ENCODE peak calls at places on chromosomes 6 and 20, in seven cellular contexts. One of them, this sample, is unnamed.

GRCh38 chr20:6769953-6770831 is 2.7 kb downstream of the BMP2 start:
- DNase-seq in NCI-H1092 treated with DMSO at 0.1 percent for 48 hours: no peak
- DNase-seq in naive thymus-derived CD8-positive, alpha-beta T cell: no peak
- DNase-seq in stimulated activated CD4-positive, alpha-beta T cell treated with anti-CD3 and anti-CD28 coated beads, Interleukin-4, amount 100 ng/mL, for 48 hours: no peak
- DNase-seq in GM12891: no peak
- DNase-seq in LoVo: no peak
- DNase-seq in C1 segment of cervical spinal cord: no peak
- DNase-seq in this sample: peak

GRCh38 chr20:16241911-16242310 is 331.3 kb downstream of the KIF16B start:
- DNase-seq in stimulated activated CD4-positive, alpha-beta T cell treated with anti-CD3 and anti-CD28 coated beads, Interleukin-4, amount 100 ng/mL, for 48 hours: no peak
- DNase-seq in naive thymus-derived CD8-positive, alpha-beta T cell: no peak
- DNase-seq in C1 segment of cervical spinal cord: no peak
- DNase-seq in LoVo: no peak
- DNase-seq in NCI-H1092 treated with DMSO at 0.1 percent for 48 hours: no peak
- DNase-seq in GM12891: no peak
- DNase-seq in this sample: no peak

GRCh38 chr6:16337280-16337975 is 99.0 kb downstream of the GMPR start:
- DNase-seq in LoVo: no peak
- DNase-seq in NCI-H1092 treated with DMSO at 0.1 percent for 48 hours: no peak
- DNase-seq in GM12891: no peak
- DNase-seq in naive thymus-derived CD8-positive, alpha-beta T cell: no peak
- DNase-seq in C1 segment of cervical spinal cord: no peak
- DNase-seq in stimulated activated CD4-positive, alpha-beta T cell treated with anti-CD3 and anti-CD28 coated beads, Interleukin-4, amount 100 ng/mL, for 48 hours: no peak
- DNase-seq in this sample: peak

GRCh38 chr6:39558079-39558478 is 167.1 kb downstream of the KIF6 start:
- DNase-seq in naive thymus-derived CD8-positive, alpha-beta T cell: no peak
- DNase-seq in LoVo: no peak
- DNase-seq in stimulated activated CD4-positive, alpha-beta T cell treated with anti-CD3 and anti-CD28 coated beads, Interleukin-4, amount 100 ng/mL, for 48 hours: no peak
- DNase-seq in NCI-H1092 treated with DMSO at 0.1 percent for 48 hours: no peak
- DNase-seq in GM12891: no peak
- DNase-seq in C1 segment of cervical spinal cord: no peak
- DNase-seq in this sample: no peak

GRCh38 chr6:38997128-38997761 is 51.3 kb upstream of the GLP1R start:
- DNase-seq in NCI-H1092 treated with DMSO at 0.1 percent for 48 hours: peak
- DNase-seq in C1 segment of cervical spinal cord: no peak
- DNase-seq in GM12891: peak
- DNase-seq in naive thymus-derived CD8-positive, alpha-beta T cell: peak
- DNase-seq in stimulated activated CD4-positive, alpha-beta T cell treated with anti-CD3 and anti-CD28 coated beads, Interleukin-4, amount 100 ng/mL, for 48 hours: peak
- DNase-seq in LoVo: no peak
- DNase-seq in this sample: peak

GRCh38 chr6:24154121-24154520 is 28.1 kb downstream of the NRSN1 start:
- DNase-seq in stimulated activated CD4-positive, alpha-beta T cell treated with anti-CD3 and anti-CD28 coated beads, Interleukin-4, amount 100 ng/mL, for 48 hours: no peak
- DNase-seq in GM12891: no peak
- DNase-seq in naive thymus-derived CD8-positive, alpha-beta T cell: no peak
- DNase-seq in C1 segment of cervical spinal cord: no peak
- DNase-seq in LoVo: no peak
- DNase-seq in NCI-H1092 treated with DMSO at 0.1 percent for 48 hours: no peak
- DNase-seq in this sample: no peak

GRCh38 chr20:48153523-48153922 is 368.2 kb upstream of the SULF2 start:
- DNase-seq in naive thymus-derived CD8-positive, alpha-beta T cell: no peak
- DNase-seq in GM12891: no peak
- DNase-seq in C1 segment of cervical spinal cord: no peak
- DNase-seq in LoVo: no peak
- DNase-seq in NCI-H1092 treated with DMSO at 0.1 percent for 48 hours: peak
- DNase-seq in stimulated activated CD4-positive, alpha-beta T cell treated with anti-CD3 and anti-CD28 coated beads, Interleukin-4, amount 100 ng/mL, for 48 hours: no peak
- DNase-seq in this sample: no peak

GRCh38 chr6:135128268-135128914 is 52.7 kb upstream of the MYB start:
- DNase-seq in C1 segment of cervical spinal cord: no peak
- DNase-seq in LoVo: no peak
- DNase-seq in naive thymus-derived CD8-positive, alpha-beta T cell: peak
- DNase-seq in NCI-H1092 treated with DMSO at 0.1 percent for 48 hours: no peak
- DNase-seq in stimulated activated CD4-positive, alpha-beta T cell treated with anti-CD3 and anti-CD28 coated beads, Interleukin-4, amount 100 ng/mL, for 48 hours: peak
- DNase-seq in GM12891: peak
- DNase-seq in this sample: no peak

GRCh38 chr6:107495196-107495643 is 5.3 kb downstream of the SOBP start:
- DNase-seq in NCI-H1092 treated with DMSO at 0.1 percent for 48 hours: no peak
- DNase-seq in naive thymus-derived CD8-positive, alpha-beta T cell: no peak
- DNase-seq in stimulated activated CD4-positive, alpha-beta T cell treated with anti-CD3 and anti-CD28 coated beads, Interleukin-4, amount 100 ng/mL, for 48 hours: no peak
- DNase-seq in LoVo: no peak
- DNase-seq in GM12891: no peak
- DNase-seq in C1 segment of cervical spinal cord: no peak
- DNase-seq in this sample: peak

GRCh38 chr6:159729598-159729997 is 2.3 kb downstream of the WTAP start:
- DNase-seq in GM12891: peak
- DNase-seq in stimulated activated CD4-positive, alpha-beta T cell treated with anti-CD3 and anti-CD28 coated beads, Interleukin-4, amount 100 ng/mL, for 48 hours: no peak
- DNase-seq in C1 segment of cervical spinal cord: no peak
- DNase-seq in naive thymus-derived CD8-positive, alpha-beta T cell: no peak
- DNase-seq in LoVo: no peak
- DNase-seq in NCI-H1092 treated with DMSO at 0.1 percent for 48 hours: no peak
- DNase-seq in this sample: no peak

GRCh38 chr6:118294906-118295305 is 253.2 kb upstream of the PLN start:
- DNase-seq in LoVo: no peak
- DNase-seq in C1 segment of cervical spinal cord: no peak
- DNase-seq in stimulated activated CD4-positive, alpha-beta T cell treated with anti-CD3 and anti-CD28 coated beads, Interleukin-4, amount 100 ng/mL, for 48 hours: no peak
- DNase-seq in GM12891: no peak
- DNase-seq in NCI-H1092 treated with DMSO at 0.1 percent for 48 hours: no peak
- DNase-seq in naive thymus-derived CD8-positive, alpha-beta T cell: no peak
- DNase-seq in this sample: no peak

GRCh38 chr6:29552512-29553051 is 7.0 kb downstream of the UBD start:
- DNase-seq in stimulated activated CD4-positive, alpha-beta T cell treated with anti-CD3 and anti-CD28 coated beads, Interleukin-4, amount 100 ng/mL, for 48 hours: no peak
- DNase-seq in naive thymus-derived CD8-positive, alpha-beta T cell: no peak
- DNase-seq in C1 segment of cervical spinal cord: no peak
- DNase-seq in LoVo: peak
- DNase-seq in NCI-H1092 treated with DMSO at 0.1 percent for 48 hours: no peak
- DNase-seq in GM12891: peak
- DNase-seq in this sample: peak

GRCh38 chr20:61951695-61952533 is 113.8 kb downstream of the TAF4 start:
- DNase-seq in C1 segment of cervical spinal cord: no peak
- DNase-seq in naive thymus-derived CD8-positive, alpha-beta T cell: peak
- DNase-seq in NCI-H1092 treated with DMSO at 0.1 percent for 48 hours: no peak
- DNase-seq in LoVo: no peak
- DNase-seq in stimulated activated CD4-positive, alpha-beta T cell treated with anti-CD3 and anti-CD28 coated beads, Interleukin-4, amount 100 ng/mL, for 48 hours: no peak
- DNase-seq in GM12891: no peak
- DNase-seq in this sample: no peak

GRCh38 chr6:139539852-139540251 is 165.4 kb upstream of the CITED2 start:
- DNase-seq in LoVo: peak
- DNase-seq in C1 segment of cervical spinal cord: no peak
- DNase-seq in stimulated activated CD4-positive, alpha-beta T cell treated with anti-CD3 and anti-CD28 coated beads, Interleukin-4, amount 100 ng/mL, for 48 hours: no peak
- DNase-seq in NCI-H1092 treated with DMSO at 0.1 percent for 48 hours: no peak
- DNase-seq in naive thymus-derived CD8-positive, alpha-beta T cell: no peak
- DNase-seq in GM12891: no peak
- DNase-seq in this sample: no peak

GRCh38 chr6:124432632-124433031 is 529.6 kb upstream of the RNF217 start:
- DNase-seq in stimulated activated CD4-positive, alpha-beta T cell treated with anti-CD3 and anti-CD28 coated beads, Interleukin-4, amount 100 ng/mL, for 48 hours: no peak
- DNase-seq in C1 segment of cervical spinal cord: no peak
- DNase-seq in naive thymus-derived CD8-positive, alpha-beta T cell: no peak
- DNase-seq in LoVo: no peak
- DNase-seq in GM12891: no peak
- DNase-seq in NCI-H1092 treated with DMSO at 0.1 percent for 48 hours: no peak
- DNase-seq in this sample: no peak

GRCh38 chr6:127963495-127963894 is 62.6 kb upstream of the THEMIS start:
- DNase-seq in GM12891: no peak
- DNase-seq in naive thymus-derived CD8-positive, alpha-beta T cell: no peak
- DNase-seq in NCI-H1092 treated with DMSO at 0.1 percent for 48 hours: no peak
- DNase-seq in LoVo: no peak
- DNase-seq in C1 segment of cervical spinal cord: no peak
- DNase-seq in stimulated activated CD4-positive, alpha-beta T cell treated with anti-CD3 and anti-CD28 coated beads, Interleukin-4, amount 100 ng/mL, for 48 hours: no peak
- DNase-seq in this sample: no peak

GRCh38 chr6:43435682-43436437 is 8.5 kb downstream of the ABCC10 start:
- DNase-seq in LoVo: no peak
- DNase-seq in C1 segment of cervical spinal cord: no peak
- DNase-seq in NCI-H1092 treated with DMSO at 0.1 percent for 48 hours: no peak
- DNase-seq in GM12891: no peak
- DNase-seq in stimulated activated CD4-positive, alpha-beta T cell treated with anti-CD3 and anti-CD28 coated beads, Interleukin-4, amount 100 ng/mL, for 48 hours: no peak
- DNase-seq in naive thymus-derived CD8-positive, alpha-beta T cell: no peak
- DNase-seq in this sample: no peak

GRCh38 chr6:24827970-24828369 is 29.3 kb upstream of the ARMH2 start:
- DNase-seq in GM12891: no peak
- DNase-seq in naive thymus-derived CD8-positive, alpha-beta T cell: no peak
- DNase-seq in C1 segment of cervical spinal cord: no peak
- DNase-seq in NCI-H1092 treated with DMSO at 0.1 percent for 48 hours: no peak
- DNase-seq in LoVo: no peak
- DNase-seq in stimulated activated CD4-positive, alpha-beta T cell treated with anti-CD3 and anti-CD28 coated beads, Interleukin-4, amount 100 ng/mL, for 48 hours: no peak
- DNase-seq in this sample: no peak

GRCh38 chr6:70547313-70547712 is 19.4 kb upstream of the SDHAF4 start:
- DNase-seq in LoVo: no peak
- DNase-seq in GM12891: no peak
- DNase-seq in C1 segment of cervical spinal cord: no peak
- DNase-seq in stimulated activated CD4-positive, alpha-beta T cell treated with anti-CD3 and anti-CD28 coated beads, Interleukin-4, amount 100 ng/mL, for 48 hours: no peak
- DNase-seq in NCI-H1092 treated with DMSO at 0.1 percent for 48 hours: no peak
- DNase-seq in naive thymus-derived CD8-positive, alpha-beta T cell: no peak
- DNase-seq in this sample: no peak

GRCh38 chr6:106882601-106883518 is 91.7 kb downstream of the CD24 start:
- DNase-seq in stimulated activated CD4-positive, alpha-beta T cell treated with anti-CD3 and anti-CD28 coated beads, Interleukin-4, amount 100 ng/mL, for 48 hours: no peak
- DNase-seq in GM12891: no peak
- DNase-seq in LoVo: no peak
- DNase-seq in NCI-H1092 treated with DMSO at 0.1 percent for 48 hours: peak
- DNase-seq in naive thymus-derived CD8-positive, alpha-beta T cell: no peak
- DNase-seq in C1 segment of cervical spinal cord: no peak
- DNase-seq in this sample: peak

GRCh38 chr20:13243826-13244376 is 22.8 kb downstream of the ISM1 start:
- DNase-seq in GM12891: no peak
- DNase-seq in stimulated activated CD4-positive, alpha-beta T cell treated with anti-CD3 and anti-CD28 coated beads, Interleukin-4, amount 100 ng/mL, for 48 hours: no peak
- DNase-seq in LoVo: no peak
- DNase-seq in C1 segment of cervical spinal cord: no peak
- DNase-seq in NCI-H1092 treated with DMSO at 0.1 percent for 48 hours: no peak
- DNase-seq in naive thymus-derived CD8-positive, alpha-beta T cell: no peak
- DNase-seq in this sample: no peak

GRCh38 chr20:5696011-5696559 is 54.1 kb upstream of the SHLD1 start:
- DNase-seq in LoVo: no peak
- DNase-seq in naive thymus-derived CD8-positive, alpha-beta T cell: no peak
- DNase-seq in stimulated activated CD4-positive, alpha-beta T cell treated with anti-CD3 and anti-CD28 coated beads, Interleukin-4, amount 100 ng/mL, for 48 hours: no peak
- DNase-seq in GM12891: no peak
- DNase-seq in NCI-H1092 treated with DMSO at 0.1 percent for 48 hours: no peak
- DNase-seq in C1 segment of cervical spinal cord: no peak
- DNase-seq in this sample: no peak

GRCh38 chr6:25486580-25486979 is 165.4 kb upstream of the SCGN start:
- DNase-seq in LoVo: no peak
- DNase-seq in C1 segment of cervical spinal cord: no peak
- DNase-seq in GM12891: no peak
- DNase-seq in NCI-H1092 treated with DMSO at 0.1 percent for 48 hours: no peak
- DNase-seq in naive thymus-derived CD8-positive, alpha-beta T cell: no peak
- DNase-seq in stimulated activated CD4-positive, alpha-beta T cell treated with anti-CD3 and anti-CD28 coated beads, Interleukin-4, amount 100 ng/mL, for 48 hours: no peak
- DNase-seq in this sample: no peak

GRCh38 chr20:37278966-37279590 is 10.4 kb upstream of the MANBAL start:
- DNase-seq in naive thymus-derived CD8-positive, alpha-beta T cell: no peak
- DNase-seq in LoVo: no peak
- DNase-seq in NCI-H1092 treated with DMSO at 0.1 percent for 48 hours: no peak
- DNase-seq in GM12891: no peak
- DNase-seq in stimulated activated CD4-positive, alpha-beta T cell treated with anti-CD3 and anti-CD28 coated beads, Interleukin-4, amount 100 ng/mL, for 48 hours: no peak
- DNase-seq in C1 segment of cervical spinal cord: no peak
- DNase-seq in this sample: no peak

GRCh38 chr6:148203970-148204369 is 138.7 kb upstream of the SASH1 start:
- DNase-seq in LoVo: no peak
- DNase-seq in NCI-H1092 treated with DMSO at 0.1 percent for 48 hours: no peak
- DNase-seq in stimulated activated CD4-positive, alpha-beta T cell treated with anti-CD3 and anti-CD28 coated beads, Interleukin-4, amount 100 ng/mL, for 48 hours: peak
- DNase-seq in GM12891: peak
- DNase-seq in C1 segment of cervical spinal cord: no peak
- DNase-seq in naive thymus-derived CD8-positive, alpha-beta T cell: peak
- DNase-seq in this sample: no peak

GRCh38 chr6:143368426-143368825 is 82.1 kb downstream of the ADAT2 start:
- DNase-seq in NCI-H1092 treated with DMSO at 0.1 percent for 48 hours: no peak
- DNase-seq in naive thymus-derived CD8-positive, alpha-beta T cell: no peak
- DNase-seq in LoVo: no peak
- DNase-seq in stimulated activated CD4-positive, alpha-beta T cell treated with anti-CD3 and anti-CD28 coated beads, Interleukin-4, amount 100 ng/mL, for 48 hours: no peak
- DNase-seq in C1 segment of cervical spinal cord: no peak
- DNase-seq in GM12891: peak
- DNase-seq in this sample: no peak

GRCh38 chr20:9143926-9144325 is 75.0 kb downstream of the PLCB4 start:
- DNase-seq in naive thymus-derived CD8-positive, alpha-beta T cell: no peak
- DNase-seq in LoVo: no peak
- DNase-seq in GM12891: no peak
- DNase-seq in NCI-H1092 treated with DMSO at 0.1 percent for 48 hours: no peak
- DNase-seq in stimulated activated CD4-positive, alpha-beta T cell treated with anti-CD3 and anti-CD28 coated beads, Interleukin-4, amount 100 ng/mL, for 48 hours: no peak
- DNase-seq in C1 segment of cervical spinal cord: no peak
- DNase-seq in this sample: no peak

GRCh38 chr6:130928993-130929678 is 101.9 kb downstream of the SMLR1 start:
- DNase-seq in naive thymus-derived CD8-positive, alpha-beta T cell: no peak
- DNase-seq in NCI-H1092 treated with DMSO at 0.1 percent for 48 hours: no peak
- DNase-seq in stimulated activated CD4-positive, alpha-beta T cell treated with anti-CD3 and anti-CD28 coated beads, Interleukin-4, amount 100 ng/mL, for 48 hours: no peak
- DNase-seq in LoVo: no peak
- DNase-seq in GM12891: no peak
- DNase-seq in C1 segment of cervical spinal cord: no peak
- DNase-seq in this sample: no peak

GRCh38 chr6:5151955-5152401 is 66.8 kb downstream of the PPP1R3G start:
- DNase-seq in C1 segment of cervical spinal cord: no peak
- DNase-seq in stimulated activated CD4-positive, alpha-beta T cell treated with anti-CD3 and anti-CD28 coated beads, Interleukin-4, amount 100 ng/mL, for 48 hours: no peak
- DNase-seq in GM12891: no peak
- DNase-seq in NCI-H1092 treated with DMSO at 0.1 percent for 48 hours: no peak
- DNase-seq in naive thymus-derived CD8-positive, alpha-beta T cell: no peak
- DNase-seq in LoVo: no peak
- DNase-seq in this sample: no peak